ENCODE peak calls at places on chromosome 1, in seven cellular contexts. A is ovary, P is psoas muscle, X is fibroblast of mammary gland, M is DND-41, I is GM12865, J is colonic mucosa. F is an unnamed sample.

GRCh38 chr1:205004296-205004813 is 38.7 kb upstream of the CNTN2 start:
- DNase-seq in A (no peak), X (peak; percentile 18), M (no peak), I (no peak), P (no peak), J (no peak), F (no peak)

GRCh38 chr1:69700770-69701169 is 133.0 kb downstream of the LRRC7 start:
- DNase-seq in I (peak; percentile 30), J (no peak), P (no peak), A (no peak), M (peak; percentile 4), X (peak; percentile 6), F (peak; percentile 4)

GRCh38 chr1:55155522-55155921 is 59.6 kb downstream of the USP24 start:
- DNase-seq in A (no peak), M (peak; percentile 31), P (peak; percentile 80), J (peak; percentile 73), I (no peak), X (peak; percentile 34), F (peak; percentile 13)

GRCh38 chr1:75712306-75712705 is 12.2 kb upstream of the ACADM start:
- DNase-seq in M (no peak), J (no peak), I (no peak), X (no peak), A (no peak), P (no peak), F (no peak)

GRCh38 chr1:232542633-232543032 is 87.3 kb downstream of the SIPA1L2 start:
- DNase-seq in J (no peak), M (no peak), P (no peak), I (no peak), A (no peak), X (no peak), F (no peak)

GRCh38 chr1:108107658-108108057 is 92.5 kb downstream of the SLC25A24 start:
- DNase-seq in A (no peak), X (peak; percentile 78), J (no peak), I (no peak), M (peak; percentile 33), P (no peak), F (peak; percentile 58)

GRCh38 chr1:81802601-81803422 is 2.1 kb downstream of the ADGRL2 start:
- DNase-seq in X (peak; percentile 58), M (no peak), J (peak; percentile 61), A (peak; percentile 78), I (peak; percentile 8), P (peak; percentile 79), F (no peak)

GRCh38 chr1:158117854-158118691 is 62.6 kb upstream of the CD1D start:
- DNase-seq in A (peak; percentile 69), X (peak; percentile 63), M (peak; percentile 58), I (peak; percentile 4), P (peak; percentile 62), J (peak; percentile 53), F (peak; percentile 67)

GRCh38 chr1:14791611-14792010 is 193.1 kb downstream of the KAZN start:
- DNase-seq in M (no peak), X (no peak), I (no peak), A (no peak), P (no peak), J (no peak), F (no peak)

GRCh38 chr1:43524804-43525203 is 5.9 kb upstream of the PTPRF start:
- DNase-seq in A (no peak), M (no peak), J (peak; percentile 68), P (no peak), X (no peak), I (no peak), F (no peak)

GRCh38 chr1:230191079-230191478 is 124.0 kb downstream of the GALNT2 start:
- DNase-seq in M (no peak), X (peak; percentile 88), I (no peak), A (peak; percentile 77), J (peak; percentile 46), P (peak; percentile 66), F (no peak)

GRCh38 chr1:223739366-223740057 is 27.2 kb downstream of the CAPN2 start:
- DNase-seq in M (no peak), I (no peak), J (peak; percentile 67), P (no peak), A (no peak), X (no peak), F (no peak)

GRCh38 chr1:160877221-160877620 is 7.8 kb downstream of the ITLN1 start:
- DNase-seq in J (no peak), A (no peak), P (no peak), M (no peak), I (peak; percentile 48), X (no peak), F (peak; percentile 28)
- TF ChIP-seq CTCF in J (no peak), A (no peak), P (no peak), M (peak; percentile 49), I (peak; percentile 25), X (no peak), F (peak; percentile 60)

GRCh38 chr1:156140879-156141707 is 12.3 kb upstream of the SEMA4A start:
- DNase-seq in X (peak; percentile 53), I (no peak), M (peak; percentile 54), A (peak; percentile 65), P (peak; percentile 68), J (no peak), F (peak; percentile 61)

GRCh38 chr1:156138366-156138969 is 14.9 kb upstream of the SEMA4A start:
- DNase-seq in P (no peak), A (no peak), X (no peak), I (no peak), M (no peak), J (no peak), F (no peak)

GRCh38 chr1:156134716-156135435 is 18.5 kb upstream of the SEMA4A start:
- DNase-seq in M (no peak), A (peak; percentile 33), J (no peak), X (no peak), I (no peak), P (no peak), F (no peak)

GRCh38 chr1:156135930-156136871 is 17.2 kb upstream of the SEMA4A start:
- DNase-seq in I (no peak), M (no peak), A (no peak), P (no peak), J (no peak), X (no peak), F (no peak)

GRCh38 chr1:156136970-156137483 is 16.4 kb upstream of the SEMA4A start:
- DNase-seq in J (no peak), X (no peak), M (no peak), A (no peak), P (no peak), I (no peak), F (no peak)
- TF ChIP-seq CTCF in J (no peak), X (no peak), M (peak; percentile 8), A (no peak), P (no peak), I (no peak), F (no peak)

GRCh38 chr1:154104433-154105082 is 50.3 kb downstream of the NUP210L start:
- DNase-seq in P (no peak), A (no peak), J (no peak), I (no peak), X (no peak), M (no peak), F (no peak)
- TF ChIP-seq CTCF in P (no peak), A (no peak), J (no peak), I (no peak), X (no peak), M (no peak), F (no peak)

GRCh38 chr1:216562383-216562782 is 139.1 kb upstream of the USH2A start:
- DNase-seq in A (no peak), I (peak; percentile 5), J (no peak), X (no peak), P (no peak), M (no peak), F (no peak)

GRCh38 chr1:216563096-216563495 is 139.8 kb upstream of the USH2A start:
- DNase-seq in J (no peak), I (no peak), M (no peak), P (no peak), A (no peak), X (no peak), F (no peak)

GRCh38 chr1:216566809-216567208 is 143.6 kb upstream of the USH2A start:
- DNase-seq in J (no peak), P (no peak), A (no peak), M (no peak), X (peak; percentile 24), I (peak; percentile 18), F (no peak)
- TF ChIP-seq CTCF in J (no peak), P (no peak), A (no peak), M (no peak), X (peak; percentile 43), I (peak; percentile 20), F (no peak)

DNA sequence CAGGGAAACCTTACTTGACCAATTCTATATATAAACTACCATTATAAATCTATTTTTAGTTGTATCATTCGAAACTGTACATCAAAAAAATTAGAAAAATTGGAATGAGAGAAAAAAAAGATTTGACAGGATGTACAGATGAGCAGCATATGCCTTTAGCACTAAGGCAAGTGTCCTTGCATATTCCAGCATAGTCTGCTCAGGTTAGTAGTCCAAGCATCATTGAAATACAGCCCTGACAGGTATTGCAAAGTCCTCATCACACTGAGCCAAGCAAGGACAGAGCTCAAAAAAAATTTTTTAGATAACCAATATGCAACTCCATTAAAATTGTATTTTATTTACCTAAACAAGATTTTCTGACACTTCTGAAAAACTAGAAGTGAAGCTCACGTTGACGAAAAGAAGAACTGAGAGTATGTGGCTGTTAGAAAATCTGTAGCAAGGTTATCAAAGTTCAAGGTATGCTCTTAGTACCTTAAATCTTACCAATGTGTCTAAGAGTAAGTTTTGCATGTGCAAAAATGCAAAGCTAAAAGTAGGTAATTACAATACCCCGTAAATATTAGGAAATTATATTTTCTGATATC is 465.6 kb upstream of the ADGRL4 start:
- DNase-seq in X (no peak), M (no peak), J (no peak), A (no peak), I (peak; percentile 56), P (no peak), F (no peak)
- TF ChIP-seq CTCF in X (no peak), M (no peak), J (no peak), A (no peak), I (no peak), P (no peak), F (no peak)

GRCh38 chr1:44654621-44655187 is 19.6 kb downstream of the TMEM53 start:
- DNase-seq in I (no peak), J (no peak), P (no peak), X (no peak), A (no peak), M (no peak), F (no peak)

GRCh38 chr1:44652445-44653106 is 21.7 kb downstream of the TMEM53 start:
- DNase-seq in J (peak; percentile 80), A (peak; percentile 82), X (peak; percentile 61), M (peak; percentile 78), P (peak; percentile 88), I (peak; percentile 76), F (peak; percentile 84)

GRCh38 chr1:44651069-44651468 is 23.2 kb downstream of the TMEM53 start:
- DNase-seq in M (no peak), I (no peak), P (peak; percentile 28), X (no peak), A (no peak), J (no peak), F (no peak)

GRCh38 chr1:44655609-44656008 is 18.7 kb downstream of the TMEM53 start:
- DNase-seq in P (peak; percentile 56), X (no peak), M (peak; percentile 17), I (peak; percentile 33), A (no peak), J (no peak), F (peak; percentile 40)

GRCh38 chr1:44653107-44653964 is 20.9 kb downstream of the TMEM53 start:
- DNase-seq in I (no peak), J (no peak), M (no peak), X (no peak), P (no peak), A (no peak), F (no peak)
- TF ChIP-seq CTCF in I (no peak), J (no peak), M (no peak), X (no peak), P (no peak), A (no peak), F (peak; percentile 41)